ENCODE peak calls at places on chromosomes 7 and 10, in nine cellular contexts. Y, P, W, S, K, T, G, R and Q are unnamed samples.

GRCh38 chr7:20783716-20784310 is 2.9 kb downstream of the SP8 start:
- DNase-seq in W (no peak), S (peak; percentile 27), R (no peak), T (no peak), P (peak; percentile 90), Y (peak; percentile 68), K (peak; percentile 72), G (no peak), Q (no peak)

GRCh38 chr10:110008518-110009339 is 945 bp downstream of the ADD3 start:
- DNase-seq in K (no peak), Y (no peak), P (no peak), G (no peak), T (peak; percentile 29), W (no peak), R (no peak), S (peak; percentile 67), Q (peak; percentile 39)

GRCh38 chr10:63711866-63712716 is 190.9 kb downstream of the REEP3 start:
- DNase-seq in W (peak; percentile 94), G (peak; percentile 91), P (peak; percentile 57), Y (no peak), T (peak; percentile 97), R (peak; percentile 83), K (peak; percentile 98), S (peak; percentile 100), Q (peak; percentile 98)

GRCh38 chr10:79045566-79046175 is 23.1 kb upstream of the ZMIZ1 start:
- DNase-seq in G (no peak), S (no peak), P (no peak), Y (no peak), R (no peak), K (no peak), T (no peak), W (peak; percentile 6), Q (no peak)

GRCh38 chr10:122435212-122435827 is 19.1 kb upstream of the ARMS2 start:
- DNase-seq in G (no peak), R (no peak), P (no peak), S (peak; percentile 43), T (peak; percentile 42), K (peak; percentile 28), W (no peak), Y (no peak), Q (peak; percentile 62)

GRCh38 chr10:132183046-132183445 is 3.7 kb upstream of the DPYSL4 start:
- DNase-seq in P (no peak), G (no peak), S (peak; percentile 61), W (no peak), T (no peak), R (no peak), Y (no peak), K (no peak), Q (peak; percentile 19)

GRCh38 chr7:28739826-28740225 is 218.3 kb downstream of the TRIL start:
- DNase-seq in K (no peak), G (no peak), Y (no peak), S (no peak), T (no peak), R (no peak), W (no peak), P (no peak), Q (no peak)

GRCh38 chr7:4809091-4809591 is 33.7 kb downstream of the AP5Z1 start:
- DNase-seq in R (no peak), P (no peak), G (no peak), W (no peak), S (no peak), Y (no peak), K (no peak), T (no peak), Q (no peak)

GRCh38 chr7:96739167-96739566 is 29.5 kb upstream of the SEM1 start:
- DNase-seq in P (no peak), R (no peak), G (no peak), T (no peak), K (no peak), Y (no peak), S (no peak), W (no peak), Q (no peak)

GRCh38 chr7:151248191-151249033 is at the start of gene SMARCD3:
- DNase-seq in Y (peak; percentile 87), P (peak; percentile 82), G (no peak), K (peak; percentile 27), W (peak; percentile 73), S (no peak), R (no peak), T (peak; percentile 49), Q (peak; percentile 50)

GRCh38 chr10:28179490-28180099 is 123.3 kb downstream of the MPP7 start:
- DNase-seq in R (peak; percentile 28), G (no peak), Y (no peak), S (peak; percentile 61), K (peak; percentile 24), W (no peak), P (peak; percentile 14), T (peak; percentile 62), Q (peak; percentile 68)